ENCODE peak calls at places on chromosomes 4 and X, in ten cellular contexts. M is kidney epithelial cell, C is pancreas, E is OCI-LY7, P is endothelial cell of umbilical vein, L is left lung, B is gastrocnemius medialis, K is testis, H is upper lobe of right lung, G is cardiac muscle cell. S is an unnamed sample.

GRCh38 chr4:121541696-121542095 is 155.1 kb downstream of the ANXA5 start:
- DNase-seq in K (no peak), C (no peak), H (no peak), E (no peak), G (no peak), M (no peak), P (no peak), B (no peak), L (no peak), S (no peak)

GRCh38 chr4:150867148-150867547 is 147.9 kb downstream of the LRBA start:
- DNase-seq in E (peak), C (no peak), G (peak), K (peak), M (no peak), B (no peak), P (peak), H (no peak), L (no peak), S (peak)

GRCh38 chr4:42566835-42567234 is 90.1 kb downstream of the ATP8A1 start:
- DNase-seq in H (no peak), C (no peak), B (no peak), M (no peak), K (no peak), L (no peak), P (no peak), E (no peak), G (no peak), S (no peak)

GRCh38 chrX:69107231-69107739 is 58.0 kb downstream of the PJA1 start:
- DNase-seq in K (peak), G (peak), E (no peak), B (no peak), M (no peak), H (no peak), C (no peak), L (no peak), P (no peak), S (no peak)

GRCh38 chr4:168408620-168409019 is 71.7 kb downstream of the DDX60L start:
- DNase-seq in E (no peak), G (peak), L (no peak), B (peak), P (peak), K (peak), C (no peak), M (peak), H (no peak), S (no peak)

GRCh38 chrX:74534569-74535038 is 79.8 kb downstream of the RLIM start:
- DNase-seq in H (no peak), G (no peak), K (no peak), C (no peak), L (no peak), E (no peak), M (no peak), B (no peak), P (no peak), S (no peak)

GRCh38 chrX:24464836-24465523 is at the start of gene PDK3:
- DNase-seq in G (peak), L (peak), E (peak), P (peak), B (peak), H (peak), M (peak), C (peak), K (peak), S (peak)

GRCh38 chrX:40646489-40647306 is 663 bp downstream of the CXorf38 start:
- DNase-seq in G (peak), K (no peak), L (peak), C (peak), H (peak), B (peak), P (peak), E (peak), M (no peak), S (no peak)

GRCh38 chrX:11667286-11667685 is 1.6 kb upstream of the ARHGAP6 start:
- DNase-seq in P (no peak), C (no peak), K (no peak), H (no peak), G (no peak), E (no peak), L (no peak), M (peak), B (no peak), S (no peak)

GRCh38 chrX:53316121-53316859 is 34.9 kb upstream of the IQSEC2 start:
- DNase-seq in C (no peak), L (no peak), K (no peak), H (no peak), E (no peak), B (no peak), P (no peak), M (no peak), G (no peak), S (no peak)

GRCh38 chrX:53318766-53319353 is 37.5 kb upstream of the IQSEC2 start:
- DNase-seq in H (no peak), E (no peak), K (no peak), B (no peak), P (no peak), L (no peak), M (no peak), C (no peak), G (no peak), S (no peak)

GRCh38 chrX:53316860-53317237 is 35.5 kb upstream of the IQSEC2 start:
- DNase-seq in M (no peak), E (no peak), G (no peak), L (no peak), C (no peak), H (no peak), B (no peak), P (no peak), K (no peak), S (no peak)

GRCh38 chrX:53319614-53320542 is 38.5 kb upstream of the IQSEC2 start:
- DNase-seq in L (peak), G (no peak), E (no peak), H (no peak), K (peak), B (no peak), C (no peak), M (no peak), P (no peak), S (no peak)

GRCh38 chrX:53317365-53318069 is 36.1 kb upstream of the IQSEC2 start:
- DNase-seq in C (peak), P (peak), G (peak), K (peak), L (peak), H (peak), M (no peak), E (peak), B (peak), S (no peak)
- H3K4me3 ChIP-seq in C (no peak), P (no peak), G (no peak), K (no peak), L (no peak), H (no peak), M (no peak), E (no peak), B (no peak), S (no peak)

GRCh38 chr4:173535165-173535737 is 5.2 kb upstream of the HAND2 start:
- DNase-seq in H (no peak), C (no peak), L (no peak), K (no peak), M (no peak), B (no peak), E (no peak), P (no peak), G (no peak), S (no peak)

GRCh38 chr4:173538148-173538902 is 8.3 kb upstream of the HAND2 start:
- DNase-seq in B (no peak), C (peak), G (peak), K (no peak), H (peak), E (no peak), M (no peak), P (no peak), L (peak), S (no peak)

GRCh38 chr4:173537628-173538147 is 7.7 kb upstream of the HAND2 start:
- DNase-seq in L (no peak), K (no peak), M (no peak), G (no peak), E (no peak), C (no peak), B (no peak), P (no peak), H (no peak), S (no peak)

GRCh38 chr4:173535932-173536331 is 5.9 kb upstream of the HAND2 start:
- DNase-seq in M (no peak), C (no peak), E (no peak), H (no peak), P (no peak), L (no peak), G (no peak), K (no peak), B (no peak), S (no peak)

GRCh38 chr4:173536808-173537429 is 6.9 kb upstream of the HAND2 start:
- DNase-seq in C (no peak), M (no peak), P (no peak), G (peak), B (no peak), H (no peak), L (no peak), E (no peak), K (no peak), S (no peak)
- TF ChIP-seq CTCF in C (no peak), M (peak), P (no peak), G (no peak), B (no peak), H (no peak), L (no peak), E (peak), K (no peak), S (peak)

GRCh38 chrX:107741318-107741813 is 34.2 kb downstream of the TSC22D3 start:
- DNase-seq in G (no peak), H (no peak), E (no peak), L (no peak), M (no peak), C (no peak), K (no peak), P (no peak), B (no peak), S (no peak)
- H3K4me3 ChIP-seq in G (no peak), H (no peak), E (no peak), L (no peak), M (no peak), C (no peak), K (no peak), P (no peak), B (no peak), S (no peak)

GRCh38 chr4:48271048-48271452 is 1.4 kb upstream of the TEC start:
- DNase-seq in K (no peak), B (no peak), E (peak), G (no peak), M (no peak), C (no peak), P (no peak), H (no peak), L (no peak), S (no peak)

GRCh38 chr4:48270516-48270897 is 869 bp upstream of the TEC start:
- DNase-seq in B (no peak), H (no peak), M (no peak), P (no peak), G (no peak), C (no peak), K (no peak), L (no peak), E (no peak), S (no peak)

GRCh38 chr4:48268956-48269860 is at the start of gene TEC:
- DNase-seq in G (peak), B (peak), L (peak), M (no peak), H (peak), P (peak), C (peak), E (peak), K (peak), S (no peak)

GRCh38 chr4:48271626-48272025 is 2.0 kb upstream of the TEC start:
- DNase-seq in P (no peak), C (no peak), G (no peak), H (no peak), E (no peak), B (no peak), K (no peak), L (no peak), M (no peak), S (no peak)

GRCh38 chr4:48269861-48270515 is 350 bp upstream of the TEC start:
- DNase-seq in E (peak), P (peak), K (peak), L (peak), B (peak), M (no peak), C (peak), G (peak), H (peak), S (peak)
- TF ChIP-seq CTCF in E (peak), P (peak), K (no peak), L (peak), B (no peak), M (peak), C (no peak), G (peak), H (peak), S (peak)

GRCh38 chr4:84319124-84319523 is 180.0 kb downstream of the NKX6-1 start:
- DNase-seq in C (no peak), L (no peak), E (no peak), K (no peak), P (no peak), M (no peak), H (peak), B (peak), G (no peak), S (no peak)

DNA sequence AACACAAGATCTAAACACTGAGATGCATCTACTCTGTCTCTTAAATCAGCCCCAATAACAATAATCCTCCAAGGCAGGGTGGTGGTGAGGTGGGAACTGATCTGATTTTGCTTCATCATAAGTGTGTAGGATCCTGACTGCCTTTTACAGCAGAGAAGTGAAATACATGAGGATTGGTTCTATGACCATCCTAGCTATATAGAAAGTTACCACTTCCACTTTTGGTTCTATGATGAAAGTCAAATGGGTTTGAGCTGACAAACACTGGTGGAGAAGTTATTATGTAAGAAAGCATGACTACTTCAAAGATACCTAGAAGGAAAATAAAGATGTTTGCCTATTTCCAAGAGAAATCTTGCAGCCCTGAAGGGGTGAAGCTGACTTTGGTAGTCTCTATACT is 181.6 kb downstream of the NKX6-1 start:
- DNase-seq in L (no peak), P (no peak), M (no peak), G (no peak), K (no peak), E (no peak), H (no peak), B (no peak), C (no peak), S (no peak)
- H3K4me3 ChIP-seq in L (no peak), P (no peak), M (no peak), G (no peak), K (no peak), E (no peak), H (no peak), B (no peak), C (no peak), S (no peak)

DNA sequence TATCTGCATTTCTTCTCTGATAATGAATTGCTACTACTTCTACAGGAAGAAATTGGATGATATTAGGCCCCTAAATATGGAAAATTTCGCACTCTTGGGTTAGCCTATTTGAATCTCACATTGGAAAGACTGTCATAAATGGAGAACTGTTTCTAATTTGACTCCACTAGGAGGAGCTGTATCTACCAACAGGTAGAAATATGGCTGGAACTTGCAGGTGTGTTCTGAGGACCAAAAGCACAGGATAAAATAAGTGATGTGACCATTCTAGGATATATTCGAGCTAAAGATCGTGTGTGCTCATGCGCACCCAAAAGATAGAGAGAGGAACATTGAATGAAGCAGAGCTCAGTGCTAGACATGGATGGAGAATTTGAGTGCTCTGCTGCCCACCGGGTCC is 4.8 kb upstream of the NKAP start:
- DNase-seq in G (no peak), K (no peak), C (no peak), M (no peak), B (no peak), L (no peak), E (no peak), P (no peak), H (no peak), S (no peak)
- TF ChIP-seq CTCF in G (no peak), K (no peak), C (no peak), M (peak), B (no peak), L (peak), E (peak), P (no peak), H (no peak), S (peak)